ENCODE peak calls at places on chromosomes 3 and 15, in eight cellular contexts. One of them, this sample, is unnamed.

GRCh38 chr3:101825904-101826445 is 23.3 kb upstream of the NFKBIZ start:
- DNase-seq in WTC11: no peak
- DNase-seq in naive thymus-derived CD4-positive, alpha-beta T cell: no peak
- DNase-seq in amygdala: no peak
- DNase-seq in left cardiac atrium: no peak
- DNase-seq in stimulated activated CD8-positive, alpha-beta memory T cell treated with anti-CD3 and anti-CD28 coated beads, Interleukin-15, amount 100 ng/mL, for 4 hours: no peak
- DNase-seq in BE2C: no peak
- DNase-seq in right cardiac atrium: no peak
- DNase-seq in this sample: no peak

GRCh38 chr3:44509985-44510360 is 32.5 kb upstream of the ZNF445 start:
- DNase-seq in right cardiac atrium: no peak
- DNase-seq in stimulated activated CD8-positive, alpha-beta memory T cell treated with anti-CD3 and anti-CD28 coated beads, Interleukin-15, amount 100 ng/mL, for 4 hours: no peak
- DNase-seq in BE2C: no peak
- DNase-seq in naive thymus-derived CD4-positive, alpha-beta T cell: no peak
- DNase-seq in left cardiac atrium: no peak
- DNase-seq in amygdala: no peak
- DNase-seq in WTC11: no peak
- DNase-seq in this sample: no peak

GRCh38 chr15:84772031-84772430 is 23.6 kb downstream of the ZNF592 start:
- DNase-seq in stimulated activated CD8-positive, alpha-beta memory T cell treated with anti-CD3 and anti-CD28 coated beads, Interleukin-15, amount 100 ng/mL, for 4 hours: no peak
- DNase-seq in naive thymus-derived CD4-positive, alpha-beta T cell: no peak
- DNase-seq in left cardiac atrium: no peak
- DNase-seq in right cardiac atrium: no peak
- DNase-seq in WTC11: no peak
- DNase-seq in amygdala: no peak
- DNase-seq in BE2C: no peak
- DNase-seq in this sample: no peak

GRCh38 chr3:53049987-53050386 is 4.1 kb upstream of the SFMBT1 start:
- DNase-seq in right cardiac atrium: no peak
- DNase-seq in WTC11: no peak
- DNase-seq in stimulated activated CD8-positive, alpha-beta memory T cell treated with anti-CD3 and anti-CD28 coated beads, Interleukin-15, amount 100 ng/mL, for 4 hours: no peak
- DNase-seq in BE2C: no peak
- DNase-seq in amygdala: no peak
- DNase-seq in naive thymus-derived CD4-positive, alpha-beta T cell: no peak
- DNase-seq in left cardiac atrium: no peak
- DNase-seq in this sample: no peak

GRCh38 chr3:41711656-41712055 is 250.2 kb downstream of the ULK4 start:
- DNase-seq in WTC11: no peak
- DNase-seq in amygdala: no peak
- DNase-seq in BE2C: no peak
- DNase-seq in naive thymus-derived CD4-positive, alpha-beta T cell: no peak
- DNase-seq in left cardiac atrium: no peak
- DNase-seq in right cardiac atrium: no peak
- DNase-seq in stimulated activated CD8-positive, alpha-beta memory T cell treated with anti-CD3 and anti-CD28 coated beads, Interleukin-15, amount 100 ng/mL, for 4 hours: no peak
- DNase-seq in this sample: no peak

GRCh38 chr3:162292409-162292808 is 795.8 kb downstream of the OTOL1 start:
- DNase-seq in stimulated activated CD8-positive, alpha-beta memory T cell treated with anti-CD3 and anti-CD28 coated beads, Interleukin-15, amount 100 ng/mL, for 4 hours: no peak
- DNase-seq in amygdala: no peak
- DNase-seq in naive thymus-derived CD4-positive, alpha-beta T cell: no peak
- DNase-seq in BE2C: no peak
- DNase-seq in WTC11: no peak
- DNase-seq in right cardiac atrium: no peak
- DNase-seq in left cardiac atrium: no peak
- DNase-seq in this sample: no peak

GRCh38 chr3:48672522-48672921 is 9.8 kb upstream of the CELSR3 start:
- DNase-seq in naive thymus-derived CD4-positive, alpha-beta T cell: no peak
- DNase-seq in WTC11: no peak
- DNase-seq in right cardiac atrium: no peak
- DNase-seq in left cardiac atrium: no peak
- DNase-seq in BE2C: no peak
- DNase-seq in amygdala: no peak
- DNase-seq in stimulated activated CD8-positive, alpha-beta memory T cell treated with anti-CD3 and anti-CD28 coated beads, Interleukin-15, amount 100 ng/mL, for 4 hours: no peak
- DNase-seq in this sample: no peak

GRCh38 chr15:43133429-43134156 is at the start of gene TMEM62:
- DNase-seq in amygdala: peak
- DNase-seq in naive thymus-derived CD4-positive, alpha-beta T cell: peak
- DNase-seq in BE2C: peak
- DNase-seq in stimulated activated CD8-positive, alpha-beta memory T cell treated with anti-CD3 and anti-CD28 coated beads, Interleukin-15, amount 100 ng/mL, for 4 hours: peak
- DNase-seq in right cardiac atrium: peak
- DNase-seq in left cardiac atrium: peak
- DNase-seq in WTC11: peak
- DNase-seq in this sample: peak

GRCh38 chr3:59101091-59101738 is 51.4 kb upstream of the CFAP20DC start:
- DNase-seq in WTC11: no peak
- DNase-seq in naive thymus-derived CD4-positive, alpha-beta T cell: no peak
- DNase-seq in amygdala: no peak
- DNase-seq in left cardiac atrium: no peak
- DNase-seq in right cardiac atrium: no peak
- DNase-seq in BE2C: peak
- DNase-seq in stimulated activated CD8-positive, alpha-beta memory T cell treated with anti-CD3 and anti-CD28 coated beads, Interleukin-15, amount 100 ng/mL, for 4 hours: no peak
- DNase-seq in this sample: no peak

GRCh38 chr3:115789480-115789879 is 166.2 kb downstream of the GAP43 start:
- DNase-seq in right cardiac atrium: no peak
- DNase-seq in BE2C: peak
- DNase-seq in left cardiac atrium: no peak
- DNase-seq in WTC11: no peak
- DNase-seq in naive thymus-derived CD4-positive, alpha-beta T cell: no peak
- DNase-seq in stimulated activated CD8-positive, alpha-beta memory T cell treated with anti-CD3 and anti-CD28 coated beads, Interleukin-15, amount 100 ng/mL, for 4 hours: no peak
- DNase-seq in amygdala: no peak
- DNase-seq in this sample: no peak

This sample was measured in H7.